ENCODE peak calls at places on chromosome X, in six cellular contexts. F, E, N, O, R and W are unnamed samples.

GRCh38 chrX:48461830-48462229 is 8.2 kb downstream of the SLC38A5 start:
- DNase-seq in O (peak; percentile 60), F (no peak), N (no peak), E (no peak), R (no peak), W (no peak)

GRCh38 chrX:12866451-12867377 is at the start of gene TLR7:
- DNase-seq in N (no peak), F (no peak), E (no peak), O (no peak), R (no peak), W (no peak)

GRCh38 chrX:19188566-19188965 is 66.3 kb upstream of the ADGRG2 start:
- DNase-seq in R (no peak), E (no peak), F (no peak), O (no peak), N (no peak), W (no peak)

GRCh38 chrX:525134-525533 is 105.5 kb upstream of the SHOX start:
- DNase-seq in E (no peak), R (no peak), F (no peak), O (no peak), N (no peak), W (no peak)

GRCh38 chrX:119488749-119489148 is 20.5 kb downstream of the SLC25A5 start:
- DNase-seq in F (peak; percentile 45), O (peak; percentile 59), R (peak; percentile 9), E (peak; percentile 38), N (peak; percentile 38), W (no peak)

GRCh38 chrX:80206647-80207046 is 192.1 kb downstream of the TBX22 start:
- DNase-seq in E (no peak), F (no peak), R (no peak), N (no peak), O (no peak), W (no peak)

GRCh38 chrX:42085836-42086235 is 162.5 kb upstream of the CASK start:
- DNase-seq in O (no peak), E (no peak), F (no peak), R (no peak), N (no peak), W (no peak)

GRCh38 chrX:134338527-134338926 is 101.5 kb downstream of the CCDC160 start:
- DNase-seq in N (no peak), E (no peak), F (no peak), R (peak; percentile 0), O (no peak), W (no peak)

GRCh38 chrX:135463937-135464336 is 42.2 kb downstream of the SMIM10L2A start:
- DNase-seq in E (no peak), O (peak; percentile 11), R (no peak), F (no peak), N (no peak), W (no peak)

GRCh38 chrX:130615941-130616340 is 214.2 kb downstream of the RBMX2 start:
- DNase-seq in R (no peak), E (no peak), N (no peak), F (no peak), O (no peak), W (no peak)

GRCh38 chrX:74603040-74603439 is 11.4 kb downstream of the RLIM start:
- DNase-seq in O (no peak), E (no peak), N (no peak), R (no peak), F (no peak), W (no peak)

GRCh38 chrX:39893417-39894338 is 204.1 kb downstream of the BCOR start:
- DNase-seq in E (no peak), N (no peak), O (no peak), F (no peak), R (no peak), W (no peak)

GRCh38 chrX:68686684-68687045 is 39.2 kb downstream of the STARD8 start:
- DNase-seq in R (no peak), E (peak; percentile 61), O (peak; percentile 45), N (no peak), F (peak; percentile 17), W (no peak)

GRCh38 chrX:80721186-80721585 is 88.5 kb downstream of the BRWD3 start:
- DNase-seq in O (no peak), R (no peak), E (no peak), N (no peak), F (no peak), W (no peak)

GRCh38 chrX:21840199-21840557 is 761 bp downstream of the MBTPS2 start:
- DNase-seq in R (no peak), F (no peak), O (peak; percentile 9), E (no peak), N (no peak), W (no peak)

GRCh38 chrX:21837056-21837455 is 2.4 kb upstream of the MBTPS2 start:
- DNase-seq in R (no peak), N (no peak), E (no peak), F (no peak), O (no peak), W (no peak)

GRCh38 chrX:21838937-21839333 is 482 bp upstream of the MBTPS2 start:
- DNase-seq in O (peak; percentile 33), N (no peak), E (no peak), F (no peak), R (no peak), W (no peak)

GRCh38 chrX:21843179-21843578 is 3.8 kb downstream of the MBTPS2 start:
- DNase-seq in O (no peak), N (no peak), F (no peak), R (no peak), E (no peak), W (no peak)

GRCh38 chrX:21839334-21840198 is at the start of gene MBTPS2:
- DNase-seq in R (peak; percentile 72), F (peak; percentile 64), N (peak; percentile 71), O (peak; percentile 89), E (peak; percentile 80), W (peak; percentile 29)
- TF ChIP-seq CTCF in R (no peak), F (peak; percentile 6), N (no peak), O (peak; percentile 2), E (no peak), W (no peak)

GRCh38 chrX:71911023-71911730 is 532 bp downstream of the NHSL2 start:
- DNase-seq in N (no peak), O (no peak), R (peak; percentile 3), E (peak; percentile 23), F (peak; percentile 16), W (no peak)
- TF ChIP-seq CTCF in N (no peak), O (no peak), R (no peak), E (no peak), F (no peak), W (no peak)

GRCh38 chrX:153971632-153972367 is at the start of gene HCFC1:
- DNase-seq in F (peak; percentile 81), O (peak; percentile 86), E (peak; percentile 96), N (peak; percentile 91), R (peak; percentile 81), W (peak; percentile 76)
- TF ChIP-seq CTCF in F (no peak), O (no peak), E (no peak), N (no peak), R (no peak), W (no peak)

DNA sequence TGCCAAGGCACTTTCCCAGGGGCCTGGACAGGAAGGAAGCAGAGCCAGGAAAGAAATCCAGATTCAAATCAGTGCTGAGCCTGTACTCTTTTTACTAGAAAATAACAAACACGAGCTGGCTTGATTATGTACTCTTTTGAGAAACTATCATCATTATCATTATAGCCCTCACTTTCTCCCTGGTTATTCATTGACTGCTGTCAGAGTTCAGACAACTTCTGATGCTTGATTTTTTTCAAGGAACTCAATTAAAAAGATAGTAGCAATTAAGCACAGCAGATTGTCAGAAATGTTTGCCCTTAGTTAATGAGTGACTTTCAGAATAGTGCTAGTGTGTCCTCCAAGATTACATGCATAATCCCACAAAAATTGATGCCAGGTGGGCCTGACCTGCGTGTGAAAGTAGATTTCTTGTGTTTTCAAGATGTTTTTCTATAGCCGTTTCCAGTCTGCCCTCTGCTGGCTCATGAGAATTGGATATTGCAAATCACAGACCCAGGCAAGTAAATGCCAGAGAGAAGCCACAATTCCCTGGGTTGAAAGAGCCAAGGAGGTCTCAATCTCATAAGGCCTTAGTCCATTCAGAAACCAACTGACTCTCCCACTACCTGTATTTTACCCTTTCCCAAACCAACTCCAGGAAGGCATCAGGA is 14.3 kb upstream of the PNPLA4 start:
- DNase-seq in O (peak; percentile 20), F (no peak), E (no peak), N (no peak), R (no peak), W (no peak)
- TF ChIP-seq CTCF in O (peak; percentile 46), F (no peak), E (no peak), N (no peak), R (no peak), W (no peak)

DNA sequence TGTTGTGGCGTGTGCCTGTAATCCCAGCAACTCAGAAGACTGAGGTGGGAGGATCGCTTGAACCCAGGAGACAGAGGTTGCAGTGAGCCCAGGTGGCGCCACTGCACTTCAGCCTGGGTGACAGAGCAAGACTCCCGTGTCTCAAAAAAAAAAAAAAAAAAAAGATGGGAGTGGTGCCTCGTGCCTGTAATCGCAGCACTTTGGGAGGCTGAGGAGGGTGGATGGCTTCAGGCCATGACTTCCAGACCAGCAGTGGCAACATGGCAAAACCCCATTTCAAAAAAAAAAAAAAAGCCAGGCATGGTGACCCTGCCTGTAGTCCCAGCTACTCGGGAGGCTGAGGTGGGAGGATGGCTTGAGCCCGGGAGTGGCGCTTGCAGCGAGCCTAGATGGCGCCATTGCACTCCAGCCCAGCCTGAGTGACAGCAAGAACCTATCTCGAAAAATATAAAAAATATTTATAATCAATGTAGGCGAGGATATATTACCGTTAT is 27.0 kb downstream of the EIF2S3 start:
- DNase-seq in O (peak; percentile 70), E (peak; percentile 25), R (peak; percentile 4), N (peak; percentile 36), F (no peak), W (no peak)
- TF ChIP-seq CTCF in O (peak; percentile 54), E (peak; percentile 41), R (peak; percentile 33), N (no peak), F (no peak), W (no peak)

DNA sequence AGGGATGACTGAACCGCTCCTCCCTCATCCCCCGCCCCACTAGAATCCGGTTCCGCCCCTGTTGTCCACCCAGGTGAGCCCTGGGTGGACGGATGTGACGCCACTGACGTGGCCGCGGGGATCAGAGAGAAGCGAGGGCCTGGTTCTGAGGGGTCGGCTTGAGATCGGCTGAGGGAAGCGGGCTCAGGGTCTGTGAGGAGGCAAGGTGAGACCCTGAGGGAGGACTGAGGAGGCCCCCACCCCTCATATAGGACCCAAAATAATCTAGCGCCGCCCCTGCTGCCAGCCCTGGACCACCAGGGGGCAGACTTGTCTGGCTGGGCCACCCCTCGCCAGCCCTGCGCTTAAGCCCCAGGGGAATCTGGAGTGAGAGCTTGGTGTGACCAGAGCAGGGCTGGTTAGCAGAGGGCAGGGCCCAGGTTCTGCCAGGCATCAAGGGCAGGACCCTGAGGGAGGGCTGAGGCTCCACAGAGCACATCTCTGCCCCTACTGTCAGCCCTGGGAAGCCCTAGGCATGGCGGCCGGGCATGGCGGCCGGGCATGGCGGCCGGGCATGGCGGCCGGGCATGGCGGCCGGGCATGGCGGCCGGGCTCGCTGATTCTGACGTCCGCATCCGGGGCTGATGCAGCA is at the start of gene MAGEA8:
- DNase-seq in R (no peak), F (no peak), O (no peak), N (no peak), E (no peak), W (no peak)
- TF ChIP-seq CTCF in R (no peak), F (peak; percentile 8), O (no peak), N (no peak), E (no peak), W (no peak)

DNA sequence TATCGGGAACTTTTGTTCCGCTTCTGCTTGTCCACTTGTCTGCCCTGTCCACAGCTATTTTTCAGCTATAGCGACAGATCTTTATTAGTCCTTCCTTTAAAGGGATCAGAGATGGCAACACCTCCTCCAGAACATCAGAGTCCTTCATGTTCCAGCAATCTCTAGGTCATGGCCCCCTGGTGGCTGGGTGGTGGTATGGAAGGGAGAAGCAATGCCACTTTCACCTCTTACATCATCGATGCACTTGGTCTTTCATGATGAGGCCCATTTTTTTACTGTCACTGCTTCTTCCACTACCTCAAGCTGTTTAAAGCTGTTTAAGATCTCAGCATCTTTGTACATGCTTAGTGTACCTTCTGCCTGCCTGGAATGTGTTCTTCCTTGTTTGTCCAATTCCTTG is 106.7 kb downstream of the ARHGAP6 start:
- DNase-seq in F (peak; percentile 3), O (no peak), R (peak; percentile 3), E (no peak), N (no peak), W (no peak)
- TF ChIP-seq CTCF in F (no peak), O (peak; percentile 44), R (peak; percentile 35), E (no peak), N (no peak), W (no peak)